ENCODE peak calls at places on chromosome 4, in eight cellular contexts. One of them, this sample, is unnamed.

GRCh38 chr4:3470244-3471097 is 7.4 kb downstream of the DOK7 start:
- DNase-seq in GM23248: peak; percentile 47
- DNase-seq in neural progenitor cell: peak; percentile 2
- DNase-seq in astrocyte of the spinal cord: peak; percentile 13
- DNase-seq in mucosa of descending colon: peak; percentile 69
- DNase-seq in astrocyte of the cerebellum: no peak
- DNase-seq in cardiac muscle cell: peak; percentile 34
- DNase-seq in BJ: no peak
- DNase-seq in this sample: peak; percentile 22

GRCh38 chr4:44342800-44343199 is 105.8 kb downstream of the KCTD8 start:
- DNase-seq in GM23248: no peak
- DNase-seq in neural progenitor cell: no peak
- DNase-seq in astrocyte of the spinal cord: no peak
- DNase-seq in mucosa of descending colon: no peak
- DNase-seq in astrocyte of the cerebellum: no peak
- DNase-seq in cardiac muscle cell: no peak
- DNase-seq in BJ: no peak
- DNase-seq in this sample: no peak

GRCh38 chr4:14726441-14727405 is 275.6 kb upstream of the CPEB2 start:
- DNase-seq in GM23248: peak; percentile 1
- DNase-seq in neural progenitor cell: no peak
- DNase-seq in astrocyte of the spinal cord: peak; percentile 72
- DNase-seq in mucosa of descending colon: peak; percentile 3
- DNase-seq in astrocyte of the cerebellum: peak; percentile 28
- DNase-seq in cardiac muscle cell: peak; percentile 24
- DNase-seq in BJ: no peak
- DNase-seq in this sample: peak; percentile 65

GRCh38 chr4:76226418-76226817 is 12.8 kb upstream of the SCARB2 start:
- DNase-seq in GM23248: no peak
- DNase-seq in neural progenitor cell: no peak
- DNase-seq in astrocyte of the spinal cord: no peak
- DNase-seq in mucosa of descending colon: no peak
- DNase-seq in astrocyte of the cerebellum: no peak
- DNase-seq in cardiac muscle cell: no peak
- DNase-seq in BJ: no peak
- DNase-seq in this sample: no peak

GRCh38 chr4:155705664-155706063 is 39.0 kb downstream of the GUCY1A1 start:
- DNase-seq in GM23248: no peak
- DNase-seq in neural progenitor cell: peak; percentile 72
- DNase-seq in astrocyte of the spinal cord: peak; percentile 44
- DNase-seq in mucosa of descending colon: no peak
- DNase-seq in astrocyte of the cerebellum: peak; percentile 20
- DNase-seq in cardiac muscle cell: peak; percentile 70
- DNase-seq in BJ: no peak
- DNase-seq in this sample: peak; percentile 51

GRCh38 chr4:153486281-153487151 is 20.4 kb downstream of the TMEM131L start:
- DNase-seq in GM23248: peak; percentile 93
- DNase-seq in neural progenitor cell: peak; percentile 36
- DNase-seq in astrocyte of the spinal cord: peak; percentile 82
- DNase-seq in mucosa of descending colon: no peak
- DNase-seq in astrocyte of the cerebellum: peak; percentile 57
- DNase-seq in cardiac muscle cell: peak; percentile 65
- DNase-seq in BJ: peak; percentile 57
- DNase-seq in this sample: peak; percentile 74

GRCh38 chr4:33063238-33063637 is 2343.1 kb downstream of the PCDH7 start:
- DNase-seq in GM23248: peak; percentile 69
- DNase-seq in neural progenitor cell: no peak
- DNase-seq in astrocyte of the spinal cord: peak; percentile 59
- DNase-seq in mucosa of descending colon: no peak
- DNase-seq in astrocyte of the cerebellum: peak; percentile 19
- DNase-seq in cardiac muscle cell: peak; percentile 89
- DNase-seq in BJ: peak; percentile 69
- DNase-seq in this sample: peak; percentile 80

GRCh38 chr4:122017296-122017695 is 65.4 kb upstream of the TRPC3 start:
- DNase-seq in GM23248: no peak
- DNase-seq in neural progenitor cell: peak; percentile 9
- DNase-seq in astrocyte of the spinal cord: no peak
- DNase-seq in mucosa of descending colon: no peak
- DNase-seq in astrocyte of the cerebellum: no peak
- DNase-seq in cardiac muscle cell: no peak
- DNase-seq in BJ: no peak
- DNase-seq in this sample: no peak

GRCh38 chr4:78121338-78121904 is 64.3 kb downstream of the FRAS1 start:
- DNase-seq in GM23248: no peak
- DNase-seq in neural progenitor cell: no peak
- DNase-seq in astrocyte of the spinal cord: no peak
- DNase-seq in mucosa of descending colon: no peak
- DNase-seq in astrocyte of the cerebellum: no peak
- DNase-seq in cardiac muscle cell: no peak
- DNase-seq in BJ: no peak
- DNase-seq in this sample: no peak

GRCh38 chr4:14855719-14856075 is 146.6 kb upstream of the CPEB2 start:
- DNase-seq in GM23248: no peak
- DNase-seq in neural progenitor cell: no peak
- DNase-seq in astrocyte of the spinal cord: no peak
- DNase-seq in mucosa of descending colon: no peak
- DNase-seq in astrocyte of the cerebellum: no peak
- DNase-seq in cardiac muscle cell: no peak
- DNase-seq in BJ: no peak
- DNase-seq in this sample: no peak

GRCh38 chr4:72846280-72847111 is 223.0 kb downstream of the COX18 start:
- DNase-seq in GM23248: peak; percentile 17
- DNase-seq in neural progenitor cell: peak; percentile 69
- DNase-seq in astrocyte of the spinal cord: no peak
- DNase-seq in mucosa of descending colon: peak; percentile 1
- DNase-seq in astrocyte of the cerebellum: no peak
- DNase-seq in cardiac muscle cell: peak; percentile 35
- DNase-seq in BJ: no peak
- DNase-seq in this sample: no peak

GRCh38 chr4:84971319-84971932 is 4.9 kb upstream of the WDFY3 start:
- DNase-seq in GM23248: peak; percentile 83
- DNase-seq in neural progenitor cell: peak; percentile 49
- DNase-seq in astrocyte of the spinal cord: peak; percentile 69
- DNase-seq in mucosa of descending colon: no peak
- DNase-seq in astrocyte of the cerebellum: peak; percentile 45
- DNase-seq in cardiac muscle cell: peak; percentile 71
- DNase-seq in BJ: no peak
- DNase-seq in this sample: peak; percentile 77

GRCh38 chr4:75101906-75102888 is 169.3 kb downstream of the PARM1 start:
- DNase-seq in GM23248: no peak
- DNase-seq in neural progenitor cell: no peak
- DNase-seq in astrocyte of the spinal cord: no peak
- DNase-seq in mucosa of descending colon: no peak
- DNase-seq in astrocyte of the cerebellum: no peak
- DNase-seq in cardiac muscle cell: no peak
- DNase-seq in BJ: no peak
- DNase-seq in this sample: no peak

GRCh38 chr4:76219299-76220055 is 5.9 kb upstream of the SCARB2 start:
- DNase-seq in GM23248: peak; percentile 78
- DNase-seq in neural progenitor cell: no peak
- DNase-seq in astrocyte of the spinal cord: no peak
- DNase-seq in mucosa of descending colon: no peak
- DNase-seq in astrocyte of the cerebellum: no peak
- DNase-seq in cardiac muscle cell: peak; percentile 85
- DNase-seq in BJ: no peak
- DNase-seq in this sample: peak; percentile 83

GRCh38 chr4:76476606-76477005 is 41.6 kb downstream of the SHROOM3 start:
- DNase-seq in GM23248: no peak
- DNase-seq in neural progenitor cell: no peak
- DNase-seq in astrocyte of the spinal cord: no peak
- DNase-seq in mucosa of descending colon: no peak
- DNase-seq in astrocyte of the cerebellum: no peak
- DNase-seq in cardiac muscle cell: no peak
- DNase-seq in BJ: no peak
- DNase-seq in this sample: no peak

GRCh38 chr4:185036019-185036418 is 17.7 kb downstream of the HELT start:
- DNase-seq in GM23248: no peak
- DNase-seq in neural progenitor cell: no peak
- DNase-seq in astrocyte of the spinal cord: no peak
- DNase-seq in mucosa of descending colon: no peak
- DNase-seq in astrocyte of the cerebellum: no peak
- DNase-seq in cardiac muscle cell: no peak
- DNase-seq in BJ: no peak
- DNase-seq in this sample: no peak

GRCh38 chr4:107635735-107636134 is 84.3 kb downstream of the PAPSS1 start:
- DNase-seq in GM23248: no peak
- DNase-seq in neural progenitor cell: no peak
- DNase-seq in astrocyte of the spinal cord: no peak
- DNase-seq in mucosa of descending colon: no peak
- DNase-seq in astrocyte of the cerebellum: no peak
- DNase-seq in cardiac muscle cell: no peak
- DNase-seq in BJ: no peak
- DNase-seq in this sample: no peak

GRCh38 chr4:105677689-105678088 is 30.8 kb downstream of the INTS12 start:
- DNase-seq in GM23248: no peak
- DNase-seq in neural progenitor cell: no peak
- DNase-seq in astrocyte of the spinal cord: no peak
- DNase-seq in mucosa of descending colon: peak; percentile 40
- DNase-seq in astrocyte of the cerebellum: no peak
- DNase-seq in cardiac muscle cell: no peak
- DNase-seq in BJ: no peak
- DNase-seq in this sample: no peak

GRCh38 chr4:113278324-113278934 is 229.0 kb downstream of the ANK2 start:
- DNase-seq in GM23248: peak; percentile 86
- DNase-seq in neural progenitor cell: peak; percentile 85
- DNase-seq in astrocyte of the spinal cord: peak; percentile 80
- DNase-seq in mucosa of descending colon: peak; percentile 58
- DNase-seq in astrocyte of the cerebellum: peak; percentile 75
- DNase-seq in cardiac muscle cell: peak; percentile 91
- DNase-seq in BJ: no peak
- DNase-seq in this sample: peak; percentile 83

GRCh38 chr4:99301376-99302164 is 10.8 kb upstream of the ADH1A start:
- DNase-seq in GM23248: peak; percentile 38
- DNase-seq in neural progenitor cell: no peak
- DNase-seq in astrocyte of the spinal cord: peak; percentile 25
- DNase-seq in mucosa of descending colon: no peak
- DNase-seq in astrocyte of the cerebellum: no peak
- DNase-seq in cardiac muscle cell: peak; percentile 61
- DNase-seq in BJ: no peak
- DNase-seq in this sample: peak; percentile 76

GRCh38 chr4:145762719-145763118 is 82.8 kb downstream of the C4orf51 start:
- DNase-seq in GM23248: no peak
- DNase-seq in neural progenitor cell: no peak
- DNase-seq in astrocyte of the spinal cord: no peak
- DNase-seq in mucosa of descending colon: no peak
- DNase-seq in astrocyte of the cerebellum: no peak
- DNase-seq in cardiac muscle cell: no peak
- DNase-seq in BJ: no peak
- DNase-seq in this sample: no peak

GRCh38 chr4:124060261-124060918 is 652.1 kb downstream of the ANKRD50 start:
- DNase-seq in GM23248: peak; percentile 43
- DNase-seq in neural progenitor cell: no peak
- DNase-seq in astrocyte of the spinal cord: peak; percentile 79
- DNase-seq in mucosa of descending colon: peak; percentile 14
- DNase-seq in astrocyte of the cerebellum: peak; percentile 77
- DNase-seq in cardiac muscle cell: peak; percentile 97
- DNase-seq in BJ: peak; percentile 44
- DNase-seq in this sample: peak; percentile 89
- H3K4me3 ChIP-seq in GM23248: peak overlapping the region; percentile 15
- H3K4me3 ChIP-seq in neural progenitor cell: no peak overlapping the region
- H3K4me3 ChIP-seq in astrocyte of the spinal cord: no peak overlapping the region
- H3K4me3 ChIP-seq in mucosa of descending colon: no peak overlapping the region
- H3K4me3 ChIP-seq in astrocyte of the cerebellum: no peak overlapping the region
- H3K4me3 ChIP-seq in cardiac muscle cell: no peak overlapping the region
- H3K4me3 ChIP-seq in BJ: no peak overlapping the region
- H3K4me3 ChIP-seq in this sample: no peak overlapping the region

DNA sequence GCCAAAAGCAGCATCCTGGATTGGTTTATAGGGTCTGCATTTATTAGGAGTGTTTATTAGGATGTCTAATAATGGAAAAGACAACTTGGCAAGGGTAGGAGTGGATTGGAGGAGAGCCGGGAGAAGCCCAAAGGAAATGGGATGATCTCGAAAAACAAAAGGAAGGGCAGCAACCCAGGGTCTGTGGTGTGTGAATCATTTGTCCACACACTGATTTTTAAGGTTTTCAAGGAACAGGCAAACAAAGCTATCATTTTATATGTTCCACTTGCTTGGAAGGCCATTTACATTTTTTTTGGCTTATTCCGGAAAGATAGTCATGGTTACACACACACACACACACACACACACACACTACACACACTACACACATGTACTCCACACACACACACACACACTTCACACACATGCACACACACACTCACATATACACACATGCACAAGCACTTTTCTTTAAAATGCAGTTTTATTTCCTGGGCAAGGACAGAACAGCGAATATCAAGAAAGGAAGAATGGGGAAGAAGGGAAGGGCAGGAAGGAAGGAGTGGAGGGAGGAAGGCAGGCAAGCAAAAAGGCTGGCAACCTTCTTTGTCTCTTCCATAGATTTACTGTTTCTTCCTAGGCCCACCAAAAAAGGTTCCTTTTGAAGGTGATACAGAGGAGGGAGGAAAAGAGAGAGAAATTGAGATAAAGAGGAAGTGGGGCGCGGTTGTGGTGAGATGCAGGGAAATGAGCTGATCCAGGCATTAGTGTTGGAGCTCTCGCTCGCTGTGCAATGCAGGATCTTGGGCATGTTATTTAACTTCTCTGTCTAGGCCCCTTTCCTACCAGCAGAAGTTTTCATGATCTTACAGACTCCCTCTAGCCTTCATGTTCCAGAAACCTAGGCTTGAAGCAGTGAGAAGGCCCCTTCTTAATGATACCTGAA is 88.6 kb upstream of the MAML3 start:
- DNase-seq in GM23248: no peak
- DNase-seq in neural progenitor cell: no peak
- DNase-seq in astrocyte of the spinal cord: no peak
- DNase-seq in mucosa of descending colon: peak; percentile 62
- DNase-seq in astrocyte of the cerebellum: no peak
- DNase-seq in cardiac muscle cell: peak; percentile 40
- DNase-seq in BJ: no peak
- DNase-seq in this sample: no peak
- H3K4me3 ChIP-seq in GM23248: no peak overlapping the region
- H3K4me3 ChIP-seq in neural progenitor cell: no peak overlapping the region
- H3K4me3 ChIP-seq in astrocyte of the spinal cord: no peak overlapping the region
- H3K4me3 ChIP-seq in mucosa of descending colon: no peak overlapping the region
- H3K4me3 ChIP-seq in astrocyte of the cerebellum: no peak overlapping the region
- H3K4me3 ChIP-seq in cardiac muscle cell: no peak overlapping the region
- H3K4me3 ChIP-seq in BJ: no peak overlapping the region
- H3K4me3 ChIP-seq in this sample: no peak overlapping the region

DNA sequence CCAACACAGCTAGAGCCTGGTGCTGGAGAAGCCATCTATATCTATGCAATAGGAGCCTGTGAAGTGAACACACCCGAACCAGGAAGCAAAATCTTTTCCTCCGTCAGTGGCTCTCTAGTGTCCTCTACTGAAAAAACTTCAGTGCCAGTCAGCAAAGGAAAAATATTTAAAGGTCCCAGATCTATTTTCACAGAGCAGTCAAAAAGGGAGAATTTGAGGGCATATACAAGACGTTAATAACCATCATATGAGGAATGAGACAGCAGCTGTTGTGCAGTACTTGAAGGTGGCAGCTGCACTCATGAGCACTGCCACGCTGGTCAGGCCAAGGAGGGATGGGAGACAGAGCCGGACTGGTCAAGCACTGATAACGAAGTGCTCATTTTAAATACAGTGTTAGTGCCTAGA is 14.4 kb downstream of the MCUB start:
- DNase-seq in GM23248: peak; percentile 19
- DNase-seq in neural progenitor cell: no peak
- DNase-seq in astrocyte of the spinal cord: no peak
- DNase-seq in mucosa of descending colon: peak; percentile 40
- DNase-seq in astrocyte of the cerebellum: no peak
- DNase-seq in cardiac muscle cell: peak; percentile 48
- DNase-seq in BJ: no peak
- DNase-seq in this sample: peak; percentile 6
- H3K4me3 ChIP-seq in GM23248: no peak overlapping the region
- H3K4me3 ChIP-seq in neural progenitor cell: no peak overlapping the region
- H3K4me3 ChIP-seq in astrocyte of the spinal cord: no peak overlapping the region
- H3K4me3 ChIP-seq in mucosa of descending colon: no peak overlapping the region
- H3K4me3 ChIP-seq in astrocyte of the cerebellum: no peak overlapping the region
- H3K4me3 ChIP-seq in cardiac muscle cell: no peak overlapping the region
- H3K4me3 ChIP-seq in BJ: no peak overlapping the region
- H3K4me3 ChIP-seq in this sample: no peak overlapping the region

GRCh38 chr4:114600672-114601071 is 2.1 kb downstream of the UGT8 start:
- DNase-seq in GM23248: no peak
- DNase-seq in neural progenitor cell: no peak
- DNase-seq in astrocyte of the spinal cord: peak; percentile 12
- DNase-seq in mucosa of descending colon: no peak
- DNase-seq in astrocyte of the cerebellum: no peak
- DNase-seq in cardiac muscle cell: no peak
- DNase-seq in BJ: no peak
- DNase-seq in this sample: no peak
- H3K4me3 ChIP-seq in GM23248: no peak overlapping the region
- H3K4me3 ChIP-seq in neural progenitor cell: no peak overlapping the region
- H3K4me3 ChIP-seq in astrocyte of the spinal cord: no peak overlapping the region
- H3K4me3 ChIP-seq in mucosa of descending colon: no peak overlapping the region
- H3K4me3 ChIP-seq in astrocyte of the cerebellum: no peak overlapping the region
- H3K4me3 ChIP-seq in cardiac muscle cell: no peak overlapping the region
- H3K4me3 ChIP-seq in BJ: no peak overlapping the region
- H3K4me3 ChIP-seq in this sample: no peak overlapping the region